ENCODE peak calls at places on chromosomes 4 and X, in six cellular contexts. D is ovary; P is upper lobe of right lung; H is endodermal cell; L is A549; G is CD8-positive, alpha-beta memory T cell. O is an unnamed sample.

GRCh38 chrX:38754102-38754790 is 47.0 kb upstream of the MID1IP1 start:
- DNase-seq in D (peak), P (no peak), H (peak), L (peak), G (peak), O (no peak)

GRCh38 chr4:75698162-75698962 is 25.2 kb upstream of the G3BP2 start:
- DNase-seq in D (no peak), P (no peak), H (no peak), L (no peak), G (peak), O (no peak)

GRCh38 chr4:40656221-40656863 is 26.7 kb upstream of the RBM47 start:
- DNase-seq in D (no peak), P (no peak), H (no peak), L (no peak), G (no peak), O (no peak)

GRCh38 chrX:136879001-136879667 is 1.4 kb downstream of the RBMX start:
- DNase-seq in D (no peak), P (no peak), H (no peak), L (no peak), G (peak), O (no peak)

GRCh38 chr4:6658635-6659075 is 18.2 kb downstream of the MRFAP1 start:
- DNase-seq in D (peak), P (peak), H (peak), L (no peak), G (peak), O (no peak)

GRCh38 chr4:21763865-21764264 is 184.7 kb downstream of the KCNIP4 start:
- DNase-seq in D (no peak), P (no peak), H (no peak), L (no peak), G (no peak), O (no peak)

GRCh38 chrX:140091276-140091886 is 126.1 kb upstream of the CXorf66 start:
- DNase-seq in D (no peak), P (peak), H (peak), L (peak), G (no peak), O (peak)

GRCh38 chr4:150875367-150875766 is 139.7 kb downstream of the LRBA start:
- DNase-seq in D (no peak), P (no peak), H (no peak), L (no peak), G (no peak), O (no peak)

GRCh38 chrX:26328610-26329319 is 112.8 kb downstream of the MAGEB5 start:
- DNase-seq in D (no peak), P (no peak), H (no peak), L (no peak), G (no peak), O (no peak)

GRCh38 chrX:2917767-2918166 is 11.4 kb downstream of the ARSD start:
- DNase-seq in D (no peak), P (no peak), H (no peak), L (no peak), G (no peak), O (no peak)

GRCh38 chr4:33134366-33134765 is 2414.2 kb downstream of the PCDH7 start:
- DNase-seq in D (no peak), P (no peak), H (no peak), L (no peak), G (no peak), O (no peak)

GRCh38 chr4:185865901-185866328 is 53.9 kb upstream of the SORBS2 start:
- DNase-seq in D (no peak), P (no peak), H (no peak), L (no peak), G (no peak), O (peak)

GRCh38 chrX:97842468-97843199 is 958.9 kb downstream of the RPA4 start:
- DNase-seq in D (no peak), P (no peak), H (no peak), L (no peak), G (no peak), O (peak)

GRCh38 chr4:7027913-7028312 is 15.3 kb upstream of the TADA2B start:
- DNase-seq in D (no peak), P (no peak), H (no peak), L (no peak), G (no peak), O (no peak)

GRCh38 chrX:67780694-67781109 is 236.9 kb downstream of the AR start:
- DNase-seq in D (peak), P (peak), H (no peak), L (peak), G (no peak), O (peak)

GRCh38 chr4:40662962-40663604 is 33.4 kb upstream of the RBM47 start:
- DNase-seq in D (no peak), P (no peak), H (no peak), L (peak), G (no peak), O (no peak)

GRCh38 chrX:28888421-28888820 is 301.2 kb downstream of the IL1RAPL1 start:
- DNase-seq in D (no peak), P (no peak), H (no peak), L (no peak), G (no peak), O (no peak)

GRCh38 chr4:89821612-89822011 is 15.3 kb downstream of the SNCA start:
- DNase-seq in D (no peak), P (no peak), H (no peak), L (no peak), G (no peak), O (no peak)

GRCh38 chr4:78131403-78131802 is 74.3 kb downstream of the FRAS1 start:
- DNase-seq in D (no peak), P (no peak), H (no peak), L (no peak), G (no peak), O (no peak)

GRCh38 chr4:153947998-153948397 is 159.1 kb upstream of the SFRP2 start:
- DNase-seq in D (no peak), P (no peak), H (no peak), L (no peak), G (no peak), O (no peak)

GRCh38 chrX:35919536-35920309 is at the start of gene CFAP47:
- DNase-seq in D (no peak), P (peak), H (peak), L (peak), G (no peak), O (peak)

GRCh38 chr4:7651461-7651921 is 216.8 kb upstream of the PSAPL1 start:
- DNase-seq in D (peak), P (no peak), H (peak), L (no peak), G (no peak), O (no peak)

GRCh38 chr4:76872556-76872955 is 25.4 kb downstream of the SOWAHB start:
- DNase-seq in D (no peak), P (no peak), H (no peak), L (no peak), G (no peak), O (no peak)

GRCh38 chr4:113636438-113636818 is 125.1 kb downstream of the CAMK2D start:
- DNase-seq in D (no peak), P (no peak), H (no peak), L (no peak), G (peak), O (no peak)

GRCh38 chrX:67480789-67481188 is 63.0 kb upstream of the AR start:
- DNase-seq in D (no peak), P (no peak), H (no peak), L (no peak), G (no peak), O (no peak)

GRCh38 chr4:19014594-19014993 is 993.0 kb upstream of the LCORL start:
- DNase-seq in D (no peak), P (no peak), H (no peak), L (no peak), G (no peak), O (no peak)

GRCh38 chr4:169225812-169226211 is 44.9 kb downstream of the SH3RF1 start:
- DNase-seq in D (no peak), P (no peak), H (no peak), L (no peak), G (no peak), O (no peak)

GRCh38 chr4:13765535-13765934 is 138.0 kb upstream of the BOD1L1 start:
- DNase-seq in D (no peak), P (no peak), H (no peak), L (no peak), G (no peak), O (no peak)

GRCh38 chrX:101799387-101799786 is 132.4 kb downstream of the ZMAT1 start:
- DNase-seq in D (peak), P (peak), H (peak), L (peak), G (peak), O (peak)

GRCh38 chrX:71058116-71058515 is 10.0 kb downstream of the SNX12 start:
- DNase-seq in D (no peak), P (no peak), H (no peak), L (no peak), G (no peak), O (no peak)

GRCh38 chr4:100086766-100087431 is 103.4 kb downstream of the DDIT4L start:
- DNase-seq in D (no peak), P (no peak), H (no peak), L (no peak), G (no peak), O (no peak)

GRCh38 chr4:45284400-45285085 is 558.2 kb upstream of the GNPDA2 start:
- DNase-seq in D (no peak), P (peak), H (no peak), L (no peak), G (no peak), O (peak)

GRCh38 chr4:165756831-165757230 is 116.2 kb upstream of the TLL1 start:
- DNase-seq in D (no peak), P (no peak), H (no peak), L (no peak), G (no peak), O (no peak)

GRCh38 chr4:182242793-182243192 is 409 bp upstream of the TENM3 start:
- DNase-seq in D (no peak), P (no peak), H (no peak), L (no peak), G (no peak), O (no peak)

GRCh38 chrX:69221239-69222102 is 56.2 kb upstream of the PJA1 start:
- DNase-seq in D (no peak), P (no peak), H (peak), L (no peak), G (no peak), O (no peak)

GRCh38 chr4:38753021-38753806 is 29.6 kb downstream of the TLR10 start:
- DNase-seq in D (peak), P (peak), H (peak), L (peak), G (no peak), O (no peak)

GRCh38 chr4:40552536-40552935 is 77.1 kb downstream of the RBM47 start:
- DNase-seq in D (no peak), P (no peak), H (peak), L (peak), G (no peak), O (no peak)

GRCh38 chrX:20595928-20596550 is 329.3 kb upstream of the RPS6KA3 start:
- DNase-seq in D (no peak), P (no peak), H (no peak), L (no peak), G (no peak), O (no peak)

GRCh38 chr4:80507077-80507476 is 171.5 kb downstream of the CFAP299 start:
- DNase-seq in D (no peak), P (no peak), H (no peak), L (no peak), G (no peak), O (no peak)

GRCh38 chr4:150943831-150944230 is 71.3 kb downstream of the LRBA start:
- DNase-seq in D (no peak), P (no peak), H (no peak), L (no peak), G (no peak), O (no peak)

DNA sequence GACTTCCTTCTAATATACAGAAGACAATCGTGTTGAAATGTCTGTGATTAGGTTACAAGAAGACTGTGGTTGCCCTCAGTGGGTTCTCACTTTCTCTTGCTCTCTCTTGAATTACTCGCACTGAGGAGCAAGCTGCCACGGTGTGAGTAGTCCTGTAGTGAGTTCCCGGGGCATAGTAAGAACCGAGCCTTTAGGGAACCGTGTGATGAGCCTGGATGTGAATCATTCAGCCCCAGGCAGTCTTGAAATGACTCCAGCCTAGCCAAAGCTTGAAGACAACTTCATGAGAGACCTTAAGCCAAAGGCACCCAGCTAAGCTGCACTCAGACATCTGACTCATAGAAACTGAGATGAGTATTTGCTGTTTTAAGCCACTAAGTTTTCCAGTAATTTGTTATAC is 292.7 kb downstream of the SPOCK3 start:
- DNase-seq in D (no peak), P (no peak), H (no peak), L (peak), G (no peak), O (no peak)
- H3K4me3 ChIP-seq in D (no peak), P (no peak), H (no peak), L (no peak), G (no peak), O (no peak)

GRCh38 chrX:148271263-148271662 is 229.2 kb upstream of the AFF2 start:
- DNase-seq in D (no peak), P (no peak), H (no peak), L (no peak), G (no peak), O (no peak)
- H3K27ac ChIP-seq in D (no peak), P (no peak), H (no peak), L (no peak), G (no peak), O (no peak)

GRCh38 chr4:184284336-184284690 is 66.6 kb upstream of the ENPP6 start:
- DNase-seq in D (no peak), P (no peak), H (no peak), L (no peak), G (no peak), O (no peak)
- H3K4me3 ChIP-seq in D (no peak), P (peak), H (no peak), L (no peak), G (no peak), O (no peak)

GRCh38 chr4:69025191-69025998 is 70.9 kb upstream of the UGT2B7 start:
- DNase-seq in D (no peak), P (no peak), H (peak), L (peak), G (no peak), O (peak)

GRCh38 chr4:69026974-69027373 is 69.3 kb upstream of the UGT2B7 start:
- DNase-seq in D (no peak), P (no peak), H (no peak), L (no peak), G (no peak), O (no peak)

DNA sequence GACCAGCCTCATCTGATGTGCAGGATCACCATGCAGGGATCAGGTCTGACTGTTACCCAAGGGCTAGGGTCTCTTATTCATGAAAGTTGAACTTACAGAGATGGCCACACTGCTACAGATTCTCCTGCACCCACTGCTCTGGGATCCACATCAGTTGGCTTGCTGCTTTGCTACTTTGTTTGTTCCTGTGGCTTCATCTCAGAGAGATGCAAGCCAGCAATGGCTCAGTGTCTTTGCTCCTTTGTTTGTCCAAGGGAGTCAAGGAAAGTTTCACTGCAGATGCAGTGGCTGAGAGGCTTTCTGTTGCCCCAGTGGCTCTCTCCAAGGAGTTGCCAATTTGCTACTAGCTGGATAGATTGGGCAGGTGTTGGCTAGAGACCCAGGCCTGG is 70.3 kb upstream of the UGT2B7 start:
- DNase-seq in D (no peak), P (no peak), H (no peak), L (no peak), G (no peak), O (no peak)
- H3K27ac ChIP-seq in D (no peak), P (no peak), H (no peak), L (peak), G (no peak), O (no peak)

GRCh38 chrX:40952855-40953254 is 132.4 kb upstream of the USP9X start:
- DNase-seq in D (no peak), P (no peak), H (no peak), L (no peak), G (no peak), O (no peak)
- H3K4me3 ChIP-seq in D (no peak), P (peak), H (no peak), L (no peak), G (no peak), O (no peak)

GRCh38 chr4:3198906-3199305 is 50.1 kb upstream of the MSANTD1 start:
- DNase-seq in D (no peak), P (no peak), H (peak), L (no peak), G (no peak), O (no peak)
- H3K27ac ChIP-seq in D (no peak), P (peak), H (no peak), L (no peak), G (no peak), O (no peak)

DNA sequence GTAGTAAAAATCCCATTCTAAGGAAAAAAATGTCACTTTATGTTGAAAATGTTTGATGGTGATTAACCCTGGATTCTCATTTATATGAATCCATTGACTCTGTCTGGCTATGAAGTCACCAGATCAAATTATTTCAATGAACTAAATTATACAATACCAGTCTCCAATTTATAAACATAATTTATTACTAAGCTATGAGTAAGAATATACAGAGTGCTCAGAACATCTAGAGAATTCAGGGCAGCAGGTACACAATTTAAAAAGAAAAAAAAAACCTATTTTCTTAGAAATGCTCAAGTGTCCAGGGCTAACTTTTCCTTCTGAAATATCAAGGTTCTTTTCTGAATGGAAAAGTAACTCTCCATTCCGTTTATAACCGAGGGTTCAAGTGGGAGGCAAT is 48.6 kb downstream of the VEGFC start:
- DNase-seq in D (no peak), P (no peak), H (no peak), L (no peak), G (no peak), O (no peak)
- H3K4me3 ChIP-seq in D (no peak), P (no peak), H (no peak), L (no peak), G (no peak), O (no peak)

GRCh38 chrX:13404364-13404763 is 84.5 kb upstream of the ATXN3L start:
- DNase-seq in D (no peak), P (no peak), H (peak), L (no peak), G (no peak), O (no peak)

GRCh38 chrX:13398073-13398823 is 78.4 kb upstream of the ATXN3L start:
- DNase-seq in D (no peak), P (no peak), H (peak), L (peak), G (no peak), O (no peak)

GRCh38 chrX:13396887-13397286 is 77.0 kb upstream of the ATXN3L start:
- DNase-seq in D (no peak), P (no peak), H (no peak), L (peak), G (no peak), O (no peak)

GRCh38 chrX:13401724-13402123 is 81.9 kb upstream of the ATXN3L start:
- DNase-seq in D (no peak), P (no peak), H (no peak), L (no peak), G (no peak), O (no peak)

GRCh38 chrX:13398839-13399238 is 79.0 kb upstream of the ATXN3L start:
- DNase-seq in D (no peak), P (no peak), H (no peak), L (no peak), G (no peak), O (no peak)
- H3K27ac ChIP-seq in D (no peak), P (no peak), H (peak), L (peak), G (no peak), O (no peak)